ENCODE peak calls at places on chromosomes 11 and 22, in eight cellular contexts. One of them, this sample, is unnamed.

GRCh38 chr11:119624102-119624615 is 104.8 kb downstream of the NECTIN1 start:
- DNase-seq in activated CD4-positive, alpha-beta T cell treated with anti-CD3 and anti-CD28 coated beads for 24 hours: no peak
- DNase-seq in H54: no peak
- DNase-seq in AG08395: no peak
- DNase-seq in astrocyte of the cerebellum: no peak
- DNase-seq in adrenal gland: no peak
- DNase-seq in Right ventricle myocardium superior: no peak
- DNase-seq in skeletal muscle cell: no peak
- DNase-seq in this sample: peak

GRCh38 chr11:17063171-17064002 is 14.1 kb downstream of the RPS13 start:
- DNase-seq in activated CD4-positive, alpha-beta T cell treated with anti-CD3 and anti-CD28 coated beads for 24 hours: peak
- DNase-seq in H54: peak
- DNase-seq in AG08395: peak
- DNase-seq in astrocyte of the cerebellum: peak
- DNase-seq in adrenal gland: peak
- DNase-seq in Right ventricle myocardium superior: peak
- DNase-seq in skeletal muscle cell: no peak
- DNase-seq in this sample: peak

GRCh38 chr11:79663012-79663411 is 222.2 kb upstream of the TENM4 start:
- DNase-seq in activated CD4-positive, alpha-beta T cell treated with anti-CD3 and anti-CD28 coated beads for 24 hours: no peak
- DNase-seq in H54: no peak
- DNase-seq in AG08395: no peak
- DNase-seq in astrocyte of the cerebellum: no peak
- DNase-seq in adrenal gland: no peak
- DNase-seq in Right ventricle myocardium superior: peak
- DNase-seq in skeletal muscle cell: no peak
- DNase-seq in this sample: no peak

GRCh38 chr11:64449381-64450167 is 90.6 kb downstream of the RPS6KA4 start:
- DNase-seq in activated CD4-positive, alpha-beta T cell treated with anti-CD3 and anti-CD28 coated beads for 24 hours: peak
- DNase-seq in H54: peak
- DNase-seq in AG08395: peak
- DNase-seq in astrocyte of the cerebellum: no peak
- DNase-seq in adrenal gland: peak
- DNase-seq in Right ventricle myocardium superior: peak
- DNase-seq in skeletal muscle cell: no peak
- DNase-seq in this sample: peak

GRCh38 chr22:50252081-50253045 is 1.3 kb upstream of the HDAC10 start:
- DNase-seq in activated CD4-positive, alpha-beta T cell treated with anti-CD3 and anti-CD28 coated beads for 24 hours: no peak
- DNase-seq in H54: peak
- DNase-seq in AG08395: peak
- DNase-seq in astrocyte of the cerebellum: no peak
- DNase-seq in adrenal gland: peak
- DNase-seq in Right ventricle myocardium superior: peak
- DNase-seq in skeletal muscle cell: no peak
- DNase-seq in this sample: peak

GRCh38 chr11:2911088-2912037 is 17.9 kb downstream of the PHLDA2 start:
- DNase-seq in activated CD4-positive, alpha-beta T cell treated with anti-CD3 and anti-CD28 coated beads for 24 hours: no peak
- DNase-seq in H54: no peak
- DNase-seq in AG08395: no peak
- DNase-seq in astrocyte of the cerebellum: no peak
- DNase-seq in adrenal gland: no peak
- DNase-seq in Right ventricle myocardium superior: no peak
- DNase-seq in skeletal muscle cell: no peak
- DNase-seq in this sample: peak

GRCh38 chr11:120432056-120433018 is 79.2 kb upstream of the GRIK4 start:
- DNase-seq in activated CD4-positive, alpha-beta T cell treated with anti-CD3 and anti-CD28 coated beads for 24 hours: no peak
- DNase-seq in H54: peak
- DNase-seq in AG08395: peak
- DNase-seq in astrocyte of the cerebellum: peak
- DNase-seq in adrenal gland: peak
- DNase-seq in Right ventricle myocardium superior: no peak
- DNase-seq in skeletal muscle cell: peak
- DNase-seq in this sample: no peak

GRCh38 chr11:11408436-11409221 is 55.6 kb upstream of the CSNK2A3 start:
- DNase-seq in activated CD4-positive, alpha-beta T cell treated with anti-CD3 and anti-CD28 coated beads for 24 hours: no peak
- DNase-seq in H54: no peak
- DNase-seq in AG08395: peak
- DNase-seq in astrocyte of the cerebellum: no peak
- DNase-seq in adrenal gland: no peak
- DNase-seq in Right ventricle myocardium superior: no peak
- DNase-seq in skeletal muscle cell: no peak
- DNase-seq in this sample: no peak

GRCh38 chr11:65880844-65881421 is 1.3 kb downstream of the CTSW start:
- DNase-seq in activated CD4-positive, alpha-beta T cell treated with anti-CD3 and anti-CD28 coated beads for 24 hours: no peak
- DNase-seq in H54: no peak
- DNase-seq in AG08395: no peak
- DNase-seq in astrocyte of the cerebellum: no peak
- DNase-seq in adrenal gland: no peak
- DNase-seq in Right ventricle myocardium superior: no peak
- DNase-seq in skeletal muscle cell: no peak
- DNase-seq in this sample: no peak

GRCh38 chr11:111930472-111930871 is 6.7 kb upstream of the DIXDC1 start:
- DNase-seq in activated CD4-positive, alpha-beta T cell treated with anti-CD3 and anti-CD28 coated beads for 24 hours: no peak
- DNase-seq in H54: no peak
- DNase-seq in AG08395: no peak
- DNase-seq in astrocyte of the cerebellum: no peak
- DNase-seq in adrenal gland: no peak
- DNase-seq in Right ventricle myocardium superior: no peak
- DNase-seq in skeletal muscle cell: no peak
- DNase-seq in this sample: no peak

GRCh38 chr11:22711880-22712279 is 45.5 kb downstream of the GAS2 start:
- DNase-seq in activated CD4-positive, alpha-beta T cell treated with anti-CD3 and anti-CD28 coated beads for 24 hours: no peak
- DNase-seq in H54: no peak
- DNase-seq in AG08395: no peak
- DNase-seq in astrocyte of the cerebellum: no peak
- DNase-seq in adrenal gland: no peak
- DNase-seq in Right ventricle myocardium superior: peak
- DNase-seq in skeletal muscle cell: no peak
- DNase-seq in this sample: no peak

GRCh38 chr11:114738954-114739353 is 60.6 kb downstream of the NXPE2 start:
- DNase-seq in activated CD4-positive, alpha-beta T cell treated with anti-CD3 and anti-CD28 coated beads for 24 hours: peak
- DNase-seq in H54: no peak
- DNase-seq in AG08395: peak
- DNase-seq in astrocyte of the cerebellum: peak
- DNase-seq in adrenal gland: peak
- DNase-seq in Right ventricle myocardium superior: peak
- DNase-seq in skeletal muscle cell: no peak
- DNase-seq in this sample: peak

This sample was measured in GM13976.